ENCODE peak calls at places on chromosomes 12 and 14, in six cellular contexts. One of them, this sample, is unnamed.

GRCh38 chr12:38384816-38385491 is 68.4 kb downstream of the ALG10B start:
- DNase-seq in PC-3: peak; percentile 98
- DNase-seq in neural progenitor cell: peak; percentile 7
- DNase-seq in OCI-LY7: no peak
- DNase-seq in fibroblast of lung: no peak
- DNase-seq in HepG2: peak; percentile 60
- DNase-seq in this sample: no peak

GRCh38 chr14:79530555-79530954 is 680.7 kb downstream of the DIO2 start:
- DNase-seq in neural progenitor cell: no peak
- DNase-seq in fibroblast of lung: no peak
- DNase-seq in OCI-LY7: no peak
- DNase-seq in PC-3: no peak
- DNase-seq in HepG2: no peak
- DNase-seq in this sample: no peak

GRCh38 chr14:90276627-90277367 is 20.4 kb downstream of the PSMC1 start:
- DNase-seq in fibroblast of lung: peak; percentile 48
- DNase-seq in HepG2: no peak
- DNase-seq in OCI-LY7: no peak
- DNase-seq in PC-3: peak; percentile 13
- DNase-seq in neural progenitor cell: peak; percentile 10
- DNase-seq in this sample: peak; percentile 82

GRCh38 chr14:69312608-69313007 is 52.6 kb downstream of the GALNT16 start:
- DNase-seq in fibroblast of lung: no peak
- DNase-seq in OCI-LY7: no peak
- DNase-seq in HepG2: no peak
- DNase-seq in PC-3: no peak
- DNase-seq in neural progenitor cell: no peak
- DNase-seq in this sample: no peak

GRCh38 chr14:35877276-35877675 is 51.1 kb downstream of the BRMS1L start:
- DNase-seq in neural progenitor cell: no peak
- DNase-seq in fibroblast of lung: peak; percentile 44
- DNase-seq in PC-3: peak; percentile 93
- DNase-seq in HepG2: peak; percentile 73
- DNase-seq in OCI-LY7: no peak
- DNase-seq in this sample: no peak

GRCh38 chr12:79665488-79665887 is 25.3 kb downstream of the PAWR start:
- DNase-seq in PC-3: no peak
- DNase-seq in neural progenitor cell: no peak
- DNase-seq in HepG2: no peak
- DNase-seq in OCI-LY7: no peak
- DNase-seq in fibroblast of lung: no peak
- DNase-seq in this sample: no peak

GRCh38 chr12:23729354-23729753 is 220.1 kb downstream of the SOX5 start:
- DNase-seq in HepG2: no peak
- DNase-seq in PC-3: no peak
- DNase-seq in OCI-LY7: no peak
- DNase-seq in neural progenitor cell: no peak
- DNase-seq in fibroblast of lung: peak; percentile 53
- DNase-seq in this sample: no peak

GRCh38 chr12:3012786-3013185 is 53.6 kb downstream of the TEAD4 start:
- DNase-seq in neural progenitor cell: no peak
- DNase-seq in fibroblast of lung: peak; percentile 40
- DNase-seq in OCI-LY7: no peak
- DNase-seq in PC-3: no peak
- DNase-seq in HepG2: no peak
- DNase-seq in this sample: peak; percentile 64

GRCh38 chr12:114741940-114742339 is 58.0 kb upstream of the TBX3 start:
- DNase-seq in OCI-LY7: no peak
- DNase-seq in fibroblast of lung: no peak
- DNase-seq in neural progenitor cell: no peak
- DNase-seq in PC-3: no peak
- DNase-seq in HepG2: no peak
- DNase-seq in this sample: peak; percentile 75

GRCh38 chr12:55847603-55848329 is 5.0 kb upstream of the MMP19 start:
- DNase-seq in OCI-LY7: no peak
- DNase-seq in PC-3: peak; percentile 23
- DNase-seq in HepG2: peak; percentile 26
- DNase-seq in fibroblast of lung: peak; percentile 99
- DNase-seq in neural progenitor cell: no peak
- DNase-seq in this sample: peak; percentile 90

GRCh38 chr14:39773387-39773786 is 341.2 kb upstream of the FBXO33 start:
- DNase-seq in OCI-LY7: no peak
- DNase-seq in fibroblast of lung: peak; percentile 6
- DNase-seq in PC-3: no peak
- DNase-seq in HepG2: no peak
- DNase-seq in neural progenitor cell: no peak
- DNase-seq in this sample: no peak

GRCh38 chr14:101508196-101508947 is 52.9 kb upstream of the DIO3 start:
- DNase-seq in HepG2: no peak
- DNase-seq in OCI-LY7: no peak
- DNase-seq in neural progenitor cell: no peak
- DNase-seq in fibroblast of lung: no peak
- DNase-seq in PC-3: no peak
- DNase-seq in this sample: peak; percentile 81

GRCh38 chr12:45644521-45644920 is 85.0 kb upstream of the ARID2 start:
- DNase-seq in fibroblast of lung: peak; percentile 34
- DNase-seq in HepG2: no peak
- DNase-seq in neural progenitor cell: no peak
- DNase-seq in OCI-LY7: peak; percentile 13
- DNase-seq in PC-3: peak; percentile 38
- DNase-seq in this sample: no peak

GRCh38 chr14:78849952-78850351 is 679.8 kb downstream of the NRXN3 start:
- DNase-seq in fibroblast of lung: no peak
- DNase-seq in neural progenitor cell: peak; percentile 10
- DNase-seq in OCI-LY7: no peak
- DNase-seq in HepG2: no peak
- DNase-seq in PC-3: no peak
- DNase-seq in this sample: no peak

GRCh38 chr12:81573228-81573627 is 185.9 kb downstream of the PPFIA2 start:
- DNase-seq in neural progenitor cell: no peak
- DNase-seq in OCI-LY7: no peak
- DNase-seq in fibroblast of lung: peak; percentile 70
- DNase-seq in PC-3: no peak
- DNase-seq in HepG2: no peak
- DNase-seq in this sample: no peak

GRCh38 chr12:6450091-6450868 is 1.6 kb upstream of the TAPBPL start:
- DNase-seq in neural progenitor cell: peak; percentile 66
- DNase-seq in PC-3: no peak
- DNase-seq in OCI-LY7: no peak
- DNase-seq in HepG2: no peak
- DNase-seq in fibroblast of lung: no peak
- DNase-seq in this sample: no peak

GRCh38 chr12:16618256-16618655 is 12.3 kb upstream of the LMO3 start:
- DNase-seq in fibroblast of lung: no peak
- DNase-seq in PC-3: no peak
- DNase-seq in OCI-LY7: no peak
- DNase-seq in HepG2: no peak
- DNase-seq in neural progenitor cell: no peak
- DNase-seq in this sample: no peak

GRCh38 chr14:73760598-73761586 is 46.7 kb upstream of the PNMA1 start:
- DNase-seq in fibroblast of lung: no peak
- DNase-seq in neural progenitor cell: no peak
- DNase-seq in OCI-LY7: peak; percentile 13
- DNase-seq in PC-3: no peak
- DNase-seq in HepG2: no peak
- DNase-seq in this sample: peak; percentile 62
- H4K20me1 ChIP-seq in fibroblast of lung: no peaks in the 10 kb centered on the region
- H4K20me1 ChIP-seq in neural progenitor cell: peaks cover 21% of the 10 kb centered on the region
- H4K20me1 ChIP-seq in OCI-LY7: peaks cover 21% of the 10 kb centered on the region
- H4K20me1 ChIP-seq in PC-3: peaks cover 10% of the 10 kb centered on the region
- H4K20me1 ChIP-seq in HepG2: peaks cover 26% of the 10 kb centered on the region
- H4K20me1 ChIP-seq in this sample: peaks cover 46% of the 10 kb centered on the region

GRCh38 chr12:1587927-1588573 is 6.3 kb downstream of the FBXL14 start:
- DNase-seq in neural progenitor cell: peak; percentile 84
- DNase-seq in fibroblast of lung: no peak
- DNase-seq in HepG2: no peak
- DNase-seq in OCI-LY7: no peak
- DNase-seq in PC-3: peak; percentile 30
- DNase-seq in this sample: peak; percentile 56
- H4K20me1 ChIP-seq in neural progenitor cell: peaks cover 88% of the 10 kb centered on the region
- H4K20me1 ChIP-seq in fibroblast of lung: peaks cover 2% of the 10 kb centered on the region
- H4K20me1 ChIP-seq in HepG2: peaks cover 14% of the 10 kb centered on the region
- H4K20me1 ChIP-seq in OCI-LY7: peaks cover 40% of the 10 kb centered on the region
- H4K20me1 ChIP-seq in PC-3: peaks cover 24% of the 10 kb centered on the region
- H4K20me1 ChIP-seq in this sample: peaks cover 51% of the 10 kb centered on the region

DNA sequence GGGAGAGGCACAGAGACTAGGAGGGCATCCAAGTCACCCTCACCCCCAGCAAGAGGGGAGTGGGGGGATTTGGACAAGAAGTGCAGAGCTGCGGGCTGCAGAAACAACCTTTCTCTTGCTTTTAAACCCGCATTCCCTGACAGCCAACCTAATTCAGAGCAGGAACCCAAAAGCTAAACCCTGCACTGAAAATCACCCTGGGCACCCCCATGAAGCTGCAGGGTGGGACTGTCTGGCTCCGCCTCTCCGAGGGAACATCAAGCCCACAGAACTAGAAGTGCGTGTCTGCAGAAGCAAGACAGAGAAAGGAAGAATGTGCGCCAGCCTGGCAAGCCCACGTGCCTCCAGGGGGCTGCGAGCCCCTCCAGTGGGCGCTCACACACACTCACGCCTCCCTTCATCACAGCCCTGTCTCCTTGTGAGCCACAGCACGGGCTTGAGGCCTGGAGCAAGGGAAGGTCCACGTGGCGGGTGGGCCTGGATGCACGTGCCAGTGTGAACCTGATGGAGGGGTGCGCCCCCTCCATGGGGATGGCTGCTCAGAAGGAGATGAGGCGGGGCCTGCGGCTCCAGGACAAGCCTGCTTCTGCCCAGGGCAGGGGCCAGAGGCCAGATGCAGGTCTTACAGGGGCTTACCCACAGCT is 27.8 kb upstream of the PNMA1 start:
- DNase-seq in HepG2: no peak
- DNase-seq in OCI-LY7: peak; percentile 11
- DNase-seq in neural progenitor cell: no peak
- DNase-seq in fibroblast of lung: no peak
- DNase-seq in PC-3: no peak
- DNase-seq in this sample: peak; percentile 68
- H4K20me1 ChIP-seq in HepG2: peaks cover 65% of the 10 kb centered on the region
- H4K20me1 ChIP-seq in OCI-LY7: peaks cover 51% of the 10 kb centered on the region
- H4K20me1 ChIP-seq in neural progenitor cell: no peaks in the 10 kb centered on the region
- H4K20me1 ChIP-seq in fibroblast of lung: no peaks in the 10 kb centered on the region
- H4K20me1 ChIP-seq in PC-3: peaks cover 33% of the 10 kb centered on the region
- H4K20me1 ChIP-seq in this sample: peaks cover 87% of the 10 kb centered on the region

GRCh38 chr12:131735153-131735456 is 24.2 kb downstream of the SFSWAP start:
- DNase-seq in OCI-LY7: no peak
- DNase-seq in neural progenitor cell: no peak
- DNase-seq in PC-3: no peak
- DNase-seq in fibroblast of lung: no peak
- DNase-seq in HepG2: no peak
- DNase-seq in this sample: no peak
- H4K20me1 ChIP-seq in OCI-LY7: no peaks in the 10 kb centered on the region
- H4K20me1 ChIP-seq in neural progenitor cell: no peaks in the 10 kb centered on the region
- H4K20me1 ChIP-seq in PC-3: no peaks in the 10 kb centered on the region
- H4K20me1 ChIP-seq in fibroblast of lung: no peaks in the 10 kb centered on the region
- H4K20me1 ChIP-seq in HepG2: no peaks in the 10 kb centered on the region
- H4K20me1 ChIP-seq in this sample: peaks cover 9% of the 10 kb centered on the region

DNA sequence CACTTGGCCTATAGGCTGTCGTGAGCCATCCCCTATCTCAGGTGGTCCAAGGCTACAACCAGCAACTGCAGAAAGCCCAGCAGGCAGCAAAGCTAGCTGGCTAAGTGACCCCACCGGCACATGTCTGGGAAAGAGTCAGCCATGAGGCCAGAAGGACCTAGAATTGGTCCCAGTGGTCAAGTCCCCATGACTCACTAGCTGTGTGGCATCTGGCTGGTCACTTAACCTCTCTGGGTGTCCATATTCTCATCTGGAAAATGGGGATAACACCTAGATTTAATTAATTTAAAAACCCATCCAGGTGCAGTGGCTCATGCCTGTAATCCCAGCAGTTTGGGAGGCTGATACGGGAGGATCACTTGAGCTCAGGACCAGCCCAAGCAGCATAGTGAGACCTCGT is 37.6 kb downstream of the SYNE3 start:
- DNase-seq in HepG2: no peak
- DNase-seq in OCI-LY7: no peak
- DNase-seq in PC-3: no peak
- DNase-seq in fibroblast of lung: no peak
- DNase-seq in neural progenitor cell: no peak
- DNase-seq in this sample: no peak
- H4K20me1 ChIP-seq in HepG2: peaks cover 2% of the 10 kb centered on the region
- H4K20me1 ChIP-seq in OCI-LY7: no peaks in the 10 kb centered on the region
- H4K20me1 ChIP-seq in PC-3: no peaks in the 10 kb centered on the region
- H4K20me1 ChIP-seq in fibroblast of lung: no peaks in the 10 kb centered on the region
- H4K20me1 ChIP-seq in neural progenitor cell: no peaks in the 10 kb centered on the region
- H4K20me1 ChIP-seq in this sample: no peaks in the 10 kb centered on the region

GRCh38 chr12:120242275-120242799 is 23.2 kb downstream of the PXN start:
- DNase-seq in OCI-LY7: no peak
- DNase-seq in neural progenitor cell: no peak
- DNase-seq in fibroblast of lung: no peak
- DNase-seq in HepG2: no peak
- DNase-seq in PC-3: no peak
- DNase-seq in this sample: peak; percentile 8
- H4K20me1 ChIP-seq in OCI-LY7: no peaks in the 10 kb centered on the region
- H4K20me1 ChIP-seq in neural progenitor cell: peaks cover 74% of the 10 kb centered on the region
- H4K20me1 ChIP-seq in fibroblast of lung: no peaks in the 10 kb centered on the region
- H4K20me1 ChIP-seq in HepG2: peaks cover 9% of the 10 kb centered on the region
- H4K20me1 ChIP-seq in PC-3: peaks cover 56% of the 10 kb centered on the region
- H4K20me1 ChIP-seq in this sample: peaks cover 47% of the 10 kb centered on the region

DNA sequence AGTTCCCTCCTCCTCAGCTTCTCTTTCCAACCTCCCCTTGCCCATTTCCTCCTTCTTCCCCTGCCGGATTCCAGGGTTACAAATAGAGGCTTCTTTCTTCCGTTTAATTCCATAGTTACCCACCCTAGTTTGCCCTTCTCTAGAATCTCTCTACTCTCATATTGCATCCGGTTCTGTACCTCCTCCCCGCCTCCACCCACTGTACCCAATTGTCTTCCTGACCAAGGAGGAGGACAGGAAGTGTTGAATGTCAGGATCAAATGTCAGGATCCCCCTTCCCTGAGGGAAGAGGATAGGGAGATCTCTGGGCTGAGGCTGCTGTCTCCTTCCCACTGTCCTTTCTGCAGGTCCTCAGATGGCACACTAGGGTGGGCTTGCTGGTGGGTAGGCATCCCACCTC is 25.2 kb downstream of the LARP4 start:
- DNase-seq in neural progenitor cell: peak; percentile 7
- DNase-seq in HepG2: no peak
- DNase-seq in PC-3: no peak
- DNase-seq in fibroblast of lung: no peak
- DNase-seq in OCI-LY7: no peak
- DNase-seq in this sample: peak; percentile 38
- H4K20me1 ChIP-seq in neural progenitor cell: peaks cover 49% of the 10 kb centered on the region
- H4K20me1 ChIP-seq in HepG2: peaks cover 19% of the 10 kb centered on the region
- H4K20me1 ChIP-seq in PC-3: peaks cover 10% of the 10 kb centered on the region
- H4K20me1 ChIP-seq in fibroblast of lung: no peaks in the 10 kb centered on the region
- H4K20me1 ChIP-seq in OCI-LY7: no peaks in the 10 kb centered on the region
- H4K20me1 ChIP-seq in this sample: peaks cover 29% of the 10 kb centered on the region

DNA sequence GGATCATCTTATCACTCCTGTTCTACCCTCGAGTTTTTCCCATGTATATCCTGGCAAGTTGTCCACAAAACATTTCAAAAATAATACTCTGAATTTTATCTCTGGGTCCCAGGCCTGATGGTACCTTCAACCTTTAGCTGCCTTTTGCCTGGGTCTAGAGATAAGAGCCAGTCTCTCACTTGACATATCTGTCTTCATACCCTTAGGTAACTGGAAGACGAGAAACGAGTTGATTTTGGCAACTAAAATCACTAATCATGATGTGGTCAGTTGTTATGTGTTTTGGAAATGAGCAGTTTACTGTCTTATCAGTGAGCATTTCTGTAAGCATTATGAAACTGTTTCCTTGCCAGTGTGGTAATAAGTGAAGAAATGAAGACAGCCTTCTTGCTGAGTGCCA is 6.3 kb downstream of the RNF10 start:
- DNase-seq in OCI-LY7: no peak
- DNase-seq in HepG2: no peak
- DNase-seq in PC-3: no peak
- DNase-seq in neural progenitor cell: no peak
- DNase-seq in fibroblast of lung: peak; percentile 74
- DNase-seq in this sample: peak; percentile 86
- H4K20me1 ChIP-seq in OCI-LY7: peaks cover 33% of the 10 kb centered on the region
- H4K20me1 ChIP-seq in HepG2: peaks cover 91% of the 10 kb centered on the region
- H4K20me1 ChIP-seq in PC-3: peaks cover 59% of the 10 kb centered on the region
- H4K20me1 ChIP-seq in neural progenitor cell: peaks cover 68% of the 10 kb centered on the region
- H4K20me1 ChIP-seq in fibroblast of lung: peaks cover 16% of the 10 kb centered on the region
- H4K20me1 ChIP-seq in this sample: peaks cover 91% of the 10 kb centered on the region